ENCODE peak calls at places on chromosomes 2 and 18, in ten cellular contexts. B is astrocyte of the spinal cord, J is AG10803, X is ascending aorta, D is foreskin fibroblast, P is heart left ventricle, I is endothelial cell of umbilical vein, K is epithelial cell of esophagus, Z is A549, N is HFF-Myc. S is an unnamed sample.
A peak's percentile ranks its signal among the peaks of the same experiment; 100 is the strongest.

GRCh38 chr2:199441759-199442158 is 16.0 kb downstream of the SATB2 start:
- DNase-seq in K (no peak), D (no peak), B (no peak), X (no peak), Z (no peak), I (no peak), N (no peak), J (no peak), P (no peak), S (no peak)

GRCh38 chr2:43676322-43677050 is at the start of gene C1GALT1C1L:
- DNase-seq in N (peak; percentile 22), K (peak; percentile 51), I (peak; percentile 55), P (peak; percentile 66), D (peak; percentile 68), Z (peak; percentile 43), X (peak; percentile 76), B (peak; percentile 76), J (peak; percentile 49), S (peak; percentile 84)

GRCh38 chr18:8480506-8481328 is 128.5 kb upstream of the RAB12 start:
- DNase-seq in K (peak; percentile 67), B (peak; percentile 74), D (peak; percentile 74), J (peak; percentile 59), P (peak; percentile 47), N (peak; percentile 19), X (no peak), Z (peak; percentile 36), I (peak; percentile 50), S (peak; percentile 61)

GRCh38 chr2:60337142-60337497 is 216.3 kb downstream of the BCL11A start:
- DNase-seq in Z (no peak), B (no peak), P (peak; percentile 55), X (no peak), J (peak; percentile 9), K (no peak), I (no peak), N (no peak), D (no peak), S (no peak)

GRCh38 chr2:232255033-232255432 is 123.5 kb upstream of the ALPP start:
- DNase-seq in D (no peak), N (no peak), I (no peak), J (no peak), B (no peak), P (no peak), K (no peak), Z (no peak), X (no peak), S (no peak)

GRCh38 chr2:96923810-96924774 is 54.2 kb upstream of the SEMA4C start:
- DNase-seq in I (no peak), P (no peak), K (no peak), X (no peak), D (no peak), N (no peak), Z (no peak), J (no peak), B (no peak), S (no peak)

GRCh38 chr2:199230091-199230490 is 227.6 kb downstream of the SATB2 start:
- DNase-seq in J (peak; percentile 5), P (no peak), B (no peak), Z (no peak), I (no peak), D (no peak), X (no peak), K (peak; percentile 2), N (no peak), S (no peak)

GRCh38 chr2:204628926-204629661 is 83.8 kb downstream of the PARD3B start:
- DNase-seq in I (peak; percentile 14), N (no peak), X (no peak), J (peak; percentile 11), D (peak; percentile 22), P (no peak), B (peak; percentile 37), Z (no peak), K (no peak), S (no peak)

GRCh38 chr2:17164550-17164949 is 353.7 kb downstream of the RAD51AP2 start:
- DNase-seq in N (no peak), J (no peak), P (no peak), K (peak; percentile 18), B (no peak), X (no peak), Z (no peak), I (no peak), D (peak; percentile 30), S (no peak)

GRCh38 chr2:13524492-13524891 is 807.8 kb downstream of the TRIB2 start:
- DNase-seq in N (no peak), X (no peak), Z (no peak), K (no peak), J (no peak), B (no peak), P (no peak), D (no peak), I (no peak), S (no peak)

GRCh38 chr2:26235089-26235488 is 9.3 kb downstream of the HADHA start:
- DNase-seq in X (no peak), B (no peak), P (no peak), K (peak; percentile 23), N (no peak), J (no peak), I (no peak), Z (no peak), D (no peak), S (peak; percentile 15)

DNA sequence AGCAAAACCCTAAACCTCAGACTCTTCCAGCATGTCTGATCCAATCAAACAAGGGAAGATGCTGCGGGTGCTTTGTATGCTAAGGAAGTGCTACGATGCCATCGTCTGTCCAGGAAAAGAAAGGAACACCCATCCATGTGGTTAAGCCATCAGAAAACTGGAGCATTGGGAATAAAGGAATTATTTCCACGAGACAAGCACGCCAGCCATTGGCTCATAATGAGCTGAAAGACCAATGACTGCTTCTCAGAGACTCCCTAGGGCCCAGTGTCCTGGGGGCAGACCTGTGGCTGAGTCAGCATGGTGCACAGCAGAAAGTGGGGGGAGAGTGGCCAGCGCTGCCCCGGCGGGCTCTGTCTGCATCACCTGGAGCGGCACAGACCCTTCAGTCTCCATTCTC is 66.0 kb upstream of the AFF3 start:
- DNase-seq in Z (no peak), K (no peak), D (peak; percentile 20), I (no peak), P (no peak), B (no peak), N (no peak), J (peak; percentile 71), X (no peak), S (peak; percentile 25)
- TF ChIP-seq CTCF in Z (no peak), K (no peak), D (peak; percentile 36), I (no peak), P (no peak), B (no peak), N (no peak), J (peak; percentile 62), X (no peak), S (peak; percentile 21)

GRCh38 chr2:240819404-240820013 is 510 bp downstream of the KIF1A start:
- DNase-seq in P (no peak), K (no peak), J (no peak), I (no peak), Z (no peak), X (no peak), D (no peak), N (no peak), B (no peak), S (no peak)
- H3K4me3 ChIP-seq in P (peak overlapping the region; percentile 37), K (no peak overlapping the region), J (no peak overlapping the region), I (no peak overlapping the region), Z (peak overlapping the region; percentile 58), X (peak overlapping the region; percentile 59), D (no peak overlapping the region), N (no peak overlapping the region), B (no peak overlapping the region), S (no peak overlapping the region)

DNA sequence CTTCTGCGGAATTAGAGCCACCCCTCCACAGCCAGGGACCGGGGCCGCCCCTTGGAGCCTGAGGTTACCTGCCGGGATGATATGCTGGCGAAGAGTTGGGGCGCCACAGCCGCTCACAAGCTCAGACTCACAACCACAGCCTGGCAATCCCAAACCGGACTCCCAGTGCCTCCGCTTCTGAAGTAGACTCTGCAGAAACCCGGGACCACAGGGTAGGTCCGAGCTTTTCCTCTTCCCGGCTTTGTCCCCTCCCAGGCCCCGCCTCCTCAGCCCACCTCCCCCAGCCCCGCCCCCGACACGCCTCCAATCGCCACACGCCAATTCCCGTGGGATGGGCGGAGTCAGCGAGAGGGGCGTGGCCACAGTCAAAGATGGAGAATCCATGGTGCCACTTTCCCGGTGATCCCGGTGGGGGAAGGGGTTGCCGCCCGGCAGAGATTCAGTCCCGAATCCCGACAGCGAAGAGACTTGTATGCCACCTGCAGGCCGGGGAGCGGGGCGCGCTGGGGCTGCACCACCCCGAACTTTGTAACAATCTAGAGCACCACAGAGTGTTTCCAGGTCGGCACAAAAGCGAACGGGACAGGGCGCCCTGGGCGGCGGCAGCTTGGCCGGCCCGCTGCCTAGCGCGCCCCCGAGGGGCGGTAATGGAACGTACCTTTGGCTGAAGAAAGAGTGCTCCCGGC is at the start of gene IDH1:
- DNase-seq in Z (peak; percentile 85), B (peak; percentile 94), K (peak; percentile 93), P (peak; percentile 98), D (peak; percentile 98), J (peak; percentile 89), X (peak; percentile 98), N (peak; percentile 80), I (peak; percentile 95), S (peak; percentile 93)
- TF ChIP-seq CTCF in Z (peak; percentile 69), B (peak; percentile 47), K (no peak), P (peak; percentile 22), D (peak; percentile 56), J (peak; percentile 44), X (peak; percentile 35), N (peak; percentile 53), I (peak; percentile 74), S (peak; percentile 60)

GRCh38 chr2:127175406-127175805 is 44.7 kb downstream of the CYP27C1 start:
- DNase-seq in D (peak; percentile 47), I (no peak), B (no peak), P (peak; percentile 69), X (peak; percentile 66), Z (no peak), J (peak; percentile 53), N (no peak), K (peak; percentile 39), S (no peak)

GRCh38 chr2:127174176-127174575 is 45.9 kb downstream of the CYP27C1 start:
- DNase-seq in B (peak; percentile 46), J (no peak), N (no peak), P (no peak), X (peak; percentile 60), I (no peak), K (no peak), D (peak; percentile 68), Z (peak; percentile 28), S (peak; percentile 66)

GRCh38 chr2:127174977-127175376 is 45.1 kb downstream of the CYP27C1 start:
- DNase-seq in I (no peak), N (no peak), P (peak; percentile 53), B (no peak), K (peak; percentile 32), Z (no peak), X (peak; percentile 66), J (peak; percentile 55), D (peak; percentile 67), S (peak; percentile 84)

GRCh38 chr2:127176371-127177311 is 43.5 kb downstream of the CYP27C1 start:
- DNase-seq in J (peak; percentile 86), D (peak; percentile 89), K (no peak), P (peak; percentile 38), Z (no peak), I (no peak), N (no peak), X (peak; percentile 68), B (no peak), S (peak; percentile 90)

DNA sequence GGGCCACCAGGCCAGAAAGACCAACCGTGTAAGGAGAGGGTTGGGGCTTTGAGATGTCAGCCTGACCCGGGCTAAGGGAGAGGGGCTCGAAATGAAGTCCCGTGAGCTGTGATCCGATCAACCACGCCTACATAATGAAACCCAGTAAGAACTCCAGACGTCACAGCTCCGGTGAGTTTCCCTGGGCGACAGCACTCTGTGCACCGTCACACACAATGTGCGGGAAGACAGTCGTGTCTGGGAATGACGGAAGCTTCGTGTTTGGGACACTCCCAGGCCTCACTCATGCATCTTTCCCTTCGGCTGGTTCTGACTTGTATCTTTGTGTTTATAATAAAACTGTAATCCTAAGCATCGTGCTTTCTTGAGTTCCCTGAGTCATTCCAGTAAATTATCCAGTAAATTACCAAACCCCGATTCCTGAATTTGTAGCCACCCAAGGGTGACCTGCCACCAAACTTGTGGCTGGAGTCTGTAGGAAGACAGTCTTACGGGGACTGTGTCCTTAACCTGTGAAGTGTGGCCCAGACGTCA is 44.2 kb downstream of the CYP27C1 start:
- DNase-seq in J (peak; percentile 76), D (peak; percentile 74), P (no peak), K (peak; percentile 15), I (no peak), B (no peak), Z (no peak), X (peak; percentile 62), N (no peak), S (peak; percentile 98)
- H3K4me3 ChIP-seq in J (no peak overlapping the region), D (peak overlapping the region; percentile 2), P (no peak overlapping the region), K (no peak overlapping the region), I (no peak overlapping the region), B (no peak overlapping the region), Z (no peak overlapping the region), X (no peak overlapping the region), N (no peak overlapping the region), S (no peak overlapping the region)